ENCODE peak calls at places on chromosomes 6 and 20, in eight cellular contexts. A is neural crest cell; S is EH; I is HFFc6; F is epithelial cell of esophagus; V is effector CD4-positive, alpha-beta T cell; D is Right ventricle myocardium superior; R is DMS79 treated with DMSO at 0.1 percent for 48 hours. C is an unnamed sample.

GRCh38 chr6:11650711-11651110 is 113.2 kb downstream of the TMEM170B start:
- DNase-seq in I (no peak), F (no peak), D (no peak), S (no peak), A (no peak), V (no peak), R (no peak), C (no peak)

GRCh38 chr20:9374480-9374879 is 139.9 kb upstream of the LAMP5 start:
- DNase-seq in A (no peak), D (no peak), F (no peak), S (peak), V (no peak), R (no peak), I (no peak), C (peak)

GRCh38 chr6:5457036-5457435 is 195.7 kb downstream of the FARS2 start:
- DNase-seq in S (peak), R (no peak), I (no peak), A (no peak), D (no peak), F (peak), V (no peak), C (peak)

GRCh38 chr6:3456395-3456767 is 469 bp downstream of the SLC22A23 start:
- DNase-seq in A (no peak), I (no peak), F (no peak), D (no peak), S (peak), V (no peak), R (no peak), C (no peak)

GRCh38 chr20:38195521-38195920 is 30.5 kb upstream of the TGM2 start:
- DNase-seq in V (no peak), F (no peak), A (no peak), R (no peak), D (no peak), I (no peak), S (no peak), C (no peak)

GRCh38 chr6:52877786-52878185 is 31.7 kb downstream of the GSTA3 start:
- DNase-seq in A (no peak), I (no peak), F (no peak), S (peak), V (no peak), D (no peak), R (no peak), C (no peak)

GRCh38 chr20:23446505-23446904 is 6.2 kb downstream of the CST11 start:
- DNase-seq in D (peak), R (no peak), S (peak), A (peak), V (no peak), I (peak), F (peak), C (peak)

GRCh38 chr20:60372282-60372681 is 414.1 kb downstream of the CDH26 start:
- DNase-seq in R (peak), A (no peak), F (no peak), I (no peak), D (no peak), S (no peak), V (no peak), C (no peak)

GRCh38 chr20:58870293-58871014 is 17.9 kb downstream of the GNAS start:
- DNase-seq in V (peak), S (peak), F (peak), D (peak), R (peak), A (peak), I (peak), C (peak)

GRCh38 chr6:31246051-31246495 is 25.8 kb downstream of the HLA-C start:
- DNase-seq in V (no peak), R (no peak), F (peak), S (peak), I (peak), D (no peak), A (no peak), C (peak)

GRCh38 chr6:108142240-108142639 is 23.6 kb upstream of the NR2E1 start:
- DNase-seq in D (no peak), F (no peak), R (no peak), I (no peak), S (no peak), A (no peak), V (no peak), C (no peak)

GRCh38 chr20:25991051-25991755 is 294.6 kb upstream of the ZNF337 start:
- DNase-seq in A (no peak), R (no peak), S (no peak), I (no peak), F (no peak), V (no peak), D (no peak), C (no peak)

C was measured in H4.